ENCODE peak calls at places on chromosomes 11 and 22, in ten cellular contexts. One of them, this sample, is unnamed.
A peak's percentile ranks its signal among the peaks of the same experiment; 100 is the strongest.

GRCh38 chr11:68843052-68843561 is 1.4 kb upstream of the CPT1A start:
- DNase-seq in prostate gland: no peak
- DNase-seq in spleen: peak; percentile 81
- DNase-seq in K562: no peak
- DNase-seq in transverse colon: peak; percentile 68
- DNase-seq in HL-60: no peak
- DNase-seq in H1: no peak
- DNase-seq in stomach: peak; percentile 63
- DNase-seq in sigmoid colon: no peak
- DNase-seq in GM23338: peak; percentile 72
- DNase-seq in this sample: no peak

GRCh38 chr11:6626971-6627761 is 7.9 kb upstream of the TPP1 start:
- DNase-seq in spleen: peak; percentile 78
- DNase-seq in sigmoid colon: no peak
- DNase-seq in stomach: no peak
- DNase-seq in prostate gland: no peak
- DNase-seq in HL-60: no peak
- DNase-seq in GM23338: no peak
- DNase-seq in transverse colon: no peak
- DNase-seq in H1: no peak
- DNase-seq in K562: no peak
- DNase-seq in this sample: no peak

GRCh38 chr11:58742981-58743880 is 11.5 kb upstream of the GLYAT start:
- DNase-seq in prostate gland: no peak
- DNase-seq in sigmoid colon: no peak
- DNase-seq in K562: peak; percentile 35
- DNase-seq in H1: no peak
- DNase-seq in transverse colon: no peak
- DNase-seq in spleen: no peak
- DNase-seq in HL-60: no peak
- DNase-seq in GM23338: peak; percentile 8
- DNase-seq in stomach: no peak
- DNase-seq in this sample: no peak

GRCh38 chr11:84686726-84687125 is 940.4 kb downstream of the DLG2 start:
- DNase-seq in spleen: no peak
- DNase-seq in HL-60: no peak
- DNase-seq in prostate gland: no peak
- DNase-seq in H1: no peak
- DNase-seq in stomach: no peak
- DNase-seq in K562: no peak
- DNase-seq in GM23338: peak; percentile 13
- DNase-seq in sigmoid colon: no peak
- DNase-seq in transverse colon: no peak
- DNase-seq in this sample: peak; percentile 32

GRCh38 chr22:26751217-26751616 is 93.8 kb downstream of the MIAT start:
- DNase-seq in H1: peak; percentile 83
- DNase-seq in HL-60: no peak
- DNase-seq in transverse colon: no peak
- DNase-seq in spleen: no peak
- DNase-seq in GM23338: peak; percentile 99
- DNase-seq in sigmoid colon: no peak
- DNase-seq in prostate gland: no peak
- DNase-seq in stomach: no peak
- DNase-seq in K562: peak; percentile 7
- DNase-seq in this sample: no peak

GRCh38 chr11:72701466-72701865 is 27.2 kb upstream of the PDE2A start:
- DNase-seq in GM23338: no peak
- DNase-seq in HL-60: no peak
- DNase-seq in transverse colon: no peak
- DNase-seq in spleen: no peak
- DNase-seq in sigmoid colon: no peak
- DNase-seq in stomach: no peak
- DNase-seq in H1: no peak
- DNase-seq in K562: no peak
- DNase-seq in prostate gland: no peak
- DNase-seq in this sample: no peak

GRCh38 chr11:124402326-124402922 is 3.6 kb upstream of the OR8B3 start:
- DNase-seq in sigmoid colon: no peak
- DNase-seq in H1: peak; percentile 64
- DNase-seq in prostate gland: peak; percentile 39
- DNase-seq in transverse colon: peak; percentile 47
- DNase-seq in HL-60: peak; percentile 21
- DNase-seq in stomach: peak; percentile 30
- DNase-seq in K562: peak; percentile 80
- DNase-seq in GM23338: peak; percentile 84
- DNase-seq in spleen: no peak
- DNase-seq in this sample: no peak

GRCh38 chr22:39703890-39704658 is 133.5 kb downstream of the CACNA1I start:
- DNase-seq in sigmoid colon: no peak
- DNase-seq in spleen: no peak
- DNase-seq in transverse colon: peak; percentile 17
- DNase-seq in K562: no peak
- DNase-seq in GM23338: no peak
- DNase-seq in prostate gland: no peak
- DNase-seq in H1: no peak
- DNase-seq in HL-60: no peak
- DNase-seq in stomach: no peak
- DNase-seq in this sample: no peak

GRCh38 chr11:32173435-32173834 is 82.6 kb downstream of the RCN1 start:
- DNase-seq in prostate gland: peak; percentile 52
- DNase-seq in sigmoid colon: no peak
- DNase-seq in spleen: no peak
- DNase-seq in K562: peak; percentile 35
- DNase-seq in GM23338: peak; percentile 88
- DNase-seq in HL-60: no peak
- DNase-seq in stomach: peak; percentile 61
- DNase-seq in transverse colon: peak; percentile 61
- DNase-seq in H1: peak; percentile 79
- DNase-seq in this sample: no peak

GRCh38 chr11:116576523-116576922 is 196.3 kb downstream of the BUD13 start:
- DNase-seq in GM23338: no peak
- DNase-seq in transverse colon: no peak
- DNase-seq in K562: no peak
- DNase-seq in stomach: no peak
- DNase-seq in sigmoid colon: no peak
- DNase-seq in H1: no peak
- DNase-seq in spleen: no peak
- DNase-seq in HL-60: no peak
- DNase-seq in prostate gland: no peak
- DNase-seq in this sample: no peak

GRCh38 chr22:46803031-46803880 is 40.8 kb downstream of the TBC1D22A start:
- DNase-seq in spleen: peak; percentile 93
- DNase-seq in prostate gland: no peak
- DNase-seq in sigmoid colon: peak; percentile 68
- DNase-seq in H1: peak; percentile 86
- DNase-seq in transverse colon: peak; percentile 58
- DNase-seq in stomach: peak; percentile 72
- DNase-seq in K562: peak; percentile 73
- DNase-seq in GM23338: peak; percentile 83
- DNase-seq in HL-60: peak; percentile 32
- DNase-seq in this sample: no peak

GRCh38 chr11:6693342-6694228 is 10.4 kb upstream of the MRPL17 start:
- DNase-seq in spleen: no peak
- DNase-seq in transverse colon: no peak
- DNase-seq in H1: no peak
- DNase-seq in sigmoid colon: peak; percentile 76
- DNase-seq in HL-60: no peak
- DNase-seq in prostate gland: no peak
- DNase-seq in stomach: no peak
- DNase-seq in K562: peak; percentile 86
- DNase-seq in GM23338: no peak
- DNase-seq in this sample: peak; percentile 66

DNA sequence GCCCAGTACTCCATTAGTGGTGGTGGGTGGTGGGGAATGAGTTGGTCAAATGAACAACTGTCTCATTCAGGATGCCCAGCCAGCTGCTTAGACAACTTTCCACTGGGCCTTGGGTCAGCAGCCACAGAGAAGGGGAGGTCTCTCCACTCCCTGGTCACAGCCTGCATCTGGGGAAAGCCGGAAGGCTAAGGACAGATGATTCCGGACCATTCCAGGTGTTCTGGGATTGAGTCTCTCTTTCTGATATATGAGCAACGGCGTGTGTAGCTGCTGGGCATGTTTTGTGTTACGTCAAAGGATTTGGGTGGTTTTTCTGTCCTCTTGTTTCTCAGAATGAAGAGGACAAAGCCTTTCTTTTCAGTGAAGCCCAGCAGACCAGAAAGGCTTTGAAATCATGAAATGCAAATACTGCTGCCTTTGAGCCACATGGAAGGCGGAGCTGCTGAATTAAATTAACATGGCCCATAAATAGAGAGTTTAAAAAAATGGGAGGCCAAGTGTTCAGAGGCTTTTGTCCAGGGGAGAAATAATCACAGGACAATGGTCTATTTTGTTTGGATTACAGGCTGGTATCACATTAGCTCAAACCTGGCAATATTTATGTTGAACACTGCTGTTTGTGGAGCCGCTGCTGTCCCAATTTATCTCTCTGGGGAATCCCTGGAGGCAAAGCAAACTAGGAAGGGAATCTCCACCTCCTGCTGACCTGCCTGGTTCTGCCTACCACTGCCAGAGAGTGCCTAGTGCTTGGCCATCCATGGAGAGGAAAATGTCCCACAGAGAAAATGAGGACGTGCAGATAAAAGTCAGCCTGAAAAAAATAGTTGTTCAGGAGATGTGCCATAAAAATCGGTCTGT is 234.4 kb upstream of the E2F8 start:
- DNase-seq in H1: no peak
- DNase-seq in transverse colon: no peak
- DNase-seq in stomach: no peak
- DNase-seq in HL-60: no peak
- DNase-seq in K562: no peak
- DNase-seq in sigmoid colon: no peak
- DNase-seq in GM23338: no peak
- DNase-seq in spleen: no peak
- DNase-seq in prostate gland: no peak
- DNase-seq in this sample: no peak
- H3K4me3 ChIP-seq in H1: no peak overlapping the region
- H3K4me3 ChIP-seq in transverse colon: no peak overlapping the region
- H3K4me3 ChIP-seq in stomach: no peak overlapping the region
- H3K4me3 ChIP-seq in HL-60: no peak overlapping the region
- H3K4me3 ChIP-seq in K562: no peak overlapping the region
- H3K4me3 ChIP-seq in sigmoid colon: no peak overlapping the region
- H3K4me3 ChIP-seq in GM23338: no peak overlapping the region
- H3K4me3 ChIP-seq in spleen: no peak overlapping the region
- H3K4me3 ChIP-seq in prostate gland: no peak overlapping the region
- H3K4me3 ChIP-seq in this sample: no peak overlapping the region

GRCh38 chr11:63573881-63574855 is 11.0 kb upstream of the PLAAT2 start:
- DNase-seq in stomach: peak; percentile 70
- DNase-seq in K562: peak; percentile 90
- DNase-seq in H1: no peak
- DNase-seq in transverse colon: peak; percentile 81
- DNase-seq in GM23338: no peak
- DNase-seq in sigmoid colon: peak; percentile 80
- DNase-seq in prostate gland: peak; percentile 67
- DNase-seq in HL-60: no peak
- DNase-seq in spleen: no peak
- DNase-seq in this sample: no peak

GRCh38 chr11:63572026-63572688 is 9.0 kb upstream of the PLAAT2 start:
- DNase-seq in sigmoid colon: no peak
- DNase-seq in stomach: no peak
- DNase-seq in prostate gland: no peak
- DNase-seq in GM23338: no peak
- DNase-seq in transverse colon: no peak
- DNase-seq in H1: no peak
- DNase-seq in spleen: no peak
- DNase-seq in K562: no peak
- DNase-seq in HL-60: no peak
- DNase-seq in this sample: no peak

GRCh38 chr11:63569570-63569969 is 6.4 kb upstream of the PLAAT2 start:
- DNase-seq in H1: no peak
- DNase-seq in sigmoid colon: no peak
- DNase-seq in spleen: no peak
- DNase-seq in K562: no peak
- DNase-seq in GM23338: no peak
- DNase-seq in HL-60: no peak
- DNase-seq in prostate gland: no peak
- DNase-seq in transverse colon: no peak
- DNase-seq in stomach: no peak
- DNase-seq in this sample: no peak

DNA sequence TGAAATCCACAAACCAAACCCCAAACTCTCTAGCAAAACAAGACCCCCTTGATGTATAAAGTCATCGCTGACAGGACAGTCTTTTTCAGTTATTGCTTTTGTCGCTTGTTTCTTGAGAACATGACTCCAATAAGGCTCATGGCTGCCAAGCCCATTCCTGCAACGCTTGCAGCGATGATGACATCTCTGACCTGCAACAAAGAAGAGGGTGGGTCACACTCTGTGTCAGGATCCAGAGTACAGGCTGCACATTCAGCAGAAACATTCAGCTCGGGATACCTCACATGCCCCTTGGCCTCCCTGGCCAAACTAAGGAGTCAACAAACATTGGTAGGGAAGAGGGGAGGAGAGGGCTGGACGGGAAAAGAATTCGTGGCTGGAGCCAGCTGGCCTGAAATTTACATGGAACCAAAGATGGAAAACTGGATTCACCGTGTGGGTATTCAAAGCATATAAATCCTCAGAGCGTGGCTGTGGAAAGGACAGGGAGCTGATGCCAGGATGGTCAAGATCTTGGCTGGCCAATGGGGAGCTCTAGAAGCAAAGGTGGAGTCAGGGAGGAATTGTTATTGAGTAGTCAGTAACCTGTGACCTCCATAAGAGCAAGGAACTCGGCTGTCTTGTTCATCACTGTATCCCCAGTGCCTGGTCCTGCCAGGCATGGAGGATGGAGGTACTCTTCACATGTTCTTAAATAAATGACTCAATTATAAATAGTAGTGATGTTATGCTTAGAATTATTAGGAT is 11.8 kb upstream of the PLAAT2 start:
- DNase-seq in prostate gland: no peak
- DNase-seq in stomach: no peak
- DNase-seq in transverse colon: no peak
- DNase-seq in sigmoid colon: peak; percentile 83
- DNase-seq in spleen: no peak
- DNase-seq in H1: no peak
- DNase-seq in HL-60: no peak
- DNase-seq in GM23338: no peak
- DNase-seq in K562: peak; percentile 25
- DNase-seq in this sample: no peak
- TF ChIP-seq POLR2AphosphoS5 in prostate gland: peak; percentile 5
- TF ChIP-seq POLR2AphosphoS5 in stomach: no peak
- TF ChIP-seq POLR2AphosphoS5 in transverse colon: no peak
- TF ChIP-seq POLR2AphosphoS5 in sigmoid colon: no peak
- TF ChIP-seq POLR2AphosphoS5 in spleen: no peak
- TF ChIP-seq POLR2AphosphoS5 in H1: no peak
- TF ChIP-seq POLR2AphosphoS5 in HL-60: no peak
- TF ChIP-seq POLR2AphosphoS5 in GM23338: no peak
- TF ChIP-seq POLR2AphosphoS5 in K562: no peak
- TF ChIP-seq POLR2AphosphoS5 in this sample: no peak

GRCh38 chr11:96864998-96865397 is 475.2 kb downstream of the JRKL start:
- DNase-seq in H1: no peak
- DNase-seq in stomach: no peak
- DNase-seq in transverse colon: no peak
- DNase-seq in prostate gland: no peak
- DNase-seq in K562: no peak
- DNase-seq in HL-60: no peak
- DNase-seq in sigmoid colon: no peak
- DNase-seq in spleen: no peak
- DNase-seq in GM23338: no peak
- DNase-seq in this sample: no peak
- H3K4me3 ChIP-seq in H1: no peak overlapping the region
- H3K4me3 ChIP-seq in stomach: no peak overlapping the region
- H3K4me3 ChIP-seq in transverse colon: no peak overlapping the region
- H3K4me3 ChIP-seq in prostate gland: no peak overlapping the region
- H3K4me3 ChIP-seq in K562: no peak overlapping the region
- H3K4me3 ChIP-seq in HL-60: no peak overlapping the region
- H3K4me3 ChIP-seq in sigmoid colon: no peak overlapping the region
- H3K4me3 ChIP-seq in spleen: no peak overlapping the region
- H3K4me3 ChIP-seq in GM23338: no peak overlapping the region
- H3K4me3 ChIP-seq in this sample: no peak overlapping the region

GRCh38 chr11:86116386-86116726 is 47.5 kb upstream of the PICALM start:
- DNase-seq in H1: no peak
- DNase-seq in prostate gland: no peak
- DNase-seq in HL-60: no peak
- DNase-seq in spleen: no peak
- DNase-seq in K562: no peak
- DNase-seq in sigmoid colon: no peak
- DNase-seq in stomach: no peak
- DNase-seq in transverse colon: no peak
- DNase-seq in GM23338: no peak
- DNase-seq in this sample: no peak
- TF ChIP-seq POLR2AphosphoS5 in H1: no peak
- TF ChIP-seq POLR2AphosphoS5 in prostate gland: no peak
- TF ChIP-seq POLR2AphosphoS5 in HL-60: no peak
- TF ChIP-seq POLR2AphosphoS5 in spleen: no peak
- TF ChIP-seq POLR2AphosphoS5 in K562: no peak
- TF ChIP-seq POLR2AphosphoS5 in sigmoid colon: no peak
- TF ChIP-seq POLR2AphosphoS5 in stomach: no peak
- TF ChIP-seq POLR2AphosphoS5 in transverse colon: no peak
- TF ChIP-seq POLR2AphosphoS5 in GM23338: no peak
- TF ChIP-seq POLR2AphosphoS5 in this sample: no peak

This sample was measured in SK-N-MC.